ENCODE peak calls at places on chromosome 22, in six cellular contexts. A is cardiac muscle cell, G is kidney, D is pancreas, T is aorta, F is thoracic aorta. R is an unnamed sample. For H3K9me3, the result is how much of the 10 kb centered on the place peaks cover.

GRCh38 chr22:40511604-40512003 is 124.9 kb downstream of the MRTFA start:
- DNase-seq in D (peak), T (no peak), A (no peak), F (no peak), G (no peak), R (no peak)

GRCh38 chr22:36731916-36732315 is 28.4 kb upstream of the CACNG2 start:
- DNase-seq in T (no peak), G (no peak), D (no peak), A (no peak), F (no peak), R (no peak)

GRCh38 chr22:50705219-50705691 is 32.6 kb downstream of the SHANK3 start:
- DNase-seq in G (peak), D (peak), F (no peak), A (peak), T (peak), R (no peak)

GRCh38 chr22:17921871-17922821 is 102.2 kb downstream of the MICAL3 start:
- DNase-seq in T (no peak), F (no peak), A (no peak), G (no peak), D (no peak), R (no peak)

GRCh38 chr22:32661737-32662586 is 139.5 kb upstream of the TIMP3 start:
- DNase-seq in F (no peak), D (no peak), G (no peak), T (no peak), A (peak), R (no peak)

GRCh38 chr22:33397381-33397907 is 339.3 kb upstream of the SYN3 start:
- DNase-seq in F (no peak), D (no peak), G (no peak), T (no peak), A (no peak), R (no peak)

GRCh38 chr22:38353701-38354100 is 36.5 kb upstream of the CSNK1E start:
- DNase-seq in F (no peak), A (no peak), T (no peak), G (no peak), D (peak), R (no peak)

GRCh38 chr22:39493759-39494158 is 8.3 kb upstream of the MIEF1 start:
- DNase-seq in D (peak), A (peak), F (no peak), G (peak), T (no peak), R (no peak)

GRCh38 chr22:45997077-45997774 is 20.3 kb upstream of the WNT7B start:
- DNase-seq in G (peak), F (no peak), T (peak), D (peak), A (peak), R (no peak)

GRCh38 chr22:23242473-23243001 is 62.2 kb downstream of the BCR start:
- DNase-seq in A (no peak), G (no peak), T (no peak), F (no peak), D (no peak), R (no peak)

GRCh38 chr22:24758164-24758799 is 16.2 kb downstream of the PIWIL3 start:
- DNase-seq in T (peak), D (no peak), F (no peak), A (peak), G (no peak), R (peak)

GRCh38 chr22:30321461-30321860 is 5.3 kb downstream of the TBC1D10A start:
- DNase-seq in T (no peak), F (no peak), D (no peak), A (no peak), G (no peak), R (no peak)

GRCh38 chr22:47570300-47570685 is 807.8 kb downstream of the TBC1D22A start:
- DNase-seq in A (no peak), T (peak), D (no peak), F (no peak), G (no peak), R (no peak)
- H3K9me3 ChIP-seq in A (under half), T (under half), D (under half), F (under half), G (under half), R (under half)

GRCh38 chr22:49295851-49296560 is 531.7 kb downstream of the BRD1 start:
- DNase-seq in D (no peak), F (no peak), T (peak), G (no peak), A (no peak), R (no peak)

GRCh38 chr22:49297286-49297870 is 530.3 kb downstream of the BRD1 start:
- DNase-seq in F (no peak), T (peak), D (no peak), G (no peak), A (no peak), R (no peak)

GRCh38 chr22:49296561-49296960 is 531.1 kb downstream of the BRD1 start:
- DNase-seq in D (no peak), F (no peak), T (peak), G (no peak), A (no peak), R (no peak)

GRCh38 chr22:49294656-49295464 is 532.8 kb downstream of the BRD1 start:
- DNase-seq in T (peak), A (no peak), F (no peak), G (no peak), D (no peak), R (no peak)

GRCh38 chr22:49295465-49295743 is 532.3 kb downstream of the BRD1 start:
- DNase-seq in F (no peak), G (no peak), T (no peak), A (no peak), D (no peak), R (no peak)
- H3K9me3 ChIP-seq in F (under half), G (under half), T (under half), A (under half), D (under half), R (under half)

GRCh38 chr22:41976961-41977566 is 7.8 kb downstream of the SEPTIN3 start:
- DNase-seq in G (no peak), F (no peak), A (no peak), D (no peak), T (no peak), R (no peak)
- H3K9me3 ChIP-seq in G (under half), F (under half), A (under half), D (under half), T (under half), R (under half)

DNA sequence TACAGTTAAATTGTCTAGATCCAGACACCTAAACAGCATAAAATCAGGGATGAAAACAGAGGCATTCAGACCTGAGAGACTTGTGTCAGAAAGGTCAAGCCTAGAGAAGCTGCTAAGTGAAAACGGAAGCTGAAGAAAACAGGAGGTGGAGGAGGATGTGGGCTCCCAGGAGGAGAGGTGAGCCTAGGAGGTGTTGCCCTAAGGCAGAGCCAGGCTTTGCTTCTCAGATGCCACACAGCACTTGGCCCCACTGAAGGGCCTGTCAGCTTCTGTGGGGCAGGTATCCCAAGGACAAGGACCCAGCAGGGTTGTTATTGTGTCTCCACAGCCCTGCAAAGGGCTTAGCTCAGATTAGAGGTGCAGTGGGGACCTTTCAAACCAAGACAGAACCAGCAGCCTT is 14.4 kb downstream of the UFD1 start:
- DNase-seq in G (no peak), F (no peak), D (no peak), T (no peak), A (no peak), R (no peak)
- H3K9me3 ChIP-seq in G (under half), F (under half), D (under half), T (under half), A (under half), R (under half)

DNA sequence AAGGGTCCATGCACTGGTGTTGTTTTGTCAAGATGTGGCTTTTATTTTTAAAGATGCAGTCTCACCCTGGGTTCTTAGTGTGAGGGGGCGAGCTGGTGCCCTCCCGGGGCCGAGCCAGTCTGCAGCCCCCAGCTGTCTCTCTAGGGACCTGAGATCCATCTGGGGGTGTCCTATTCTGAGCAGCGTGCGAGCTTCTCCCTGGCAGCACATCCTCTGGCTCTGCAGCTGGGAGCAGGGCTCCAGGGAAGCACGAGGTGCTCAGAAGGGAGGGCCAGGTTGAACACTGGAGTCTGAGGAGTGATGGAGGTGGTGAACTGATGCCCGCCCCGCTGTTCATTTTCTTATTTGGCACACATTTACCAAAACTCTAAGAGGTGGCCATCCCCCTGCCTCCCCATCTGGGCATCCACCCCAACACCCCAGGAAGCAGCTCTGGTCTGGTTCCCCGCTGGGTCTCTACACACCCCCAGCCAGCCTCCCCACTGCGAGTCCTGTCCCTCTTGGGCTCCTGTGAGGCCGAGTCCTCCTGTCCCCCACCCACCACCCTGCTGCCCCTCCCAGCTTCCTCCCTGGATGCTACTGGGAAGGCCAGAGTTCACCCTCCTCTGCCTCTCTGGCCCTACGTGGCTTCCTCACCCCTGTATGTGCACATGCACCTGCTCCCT is 956.4 kb downstream of the BRD1 start:
- DNase-seq in F (no peak), D (peak), G (peak), T (peak), A (no peak), R (no peak)
- H3K9me3 ChIP-seq in F (under half), D (under half), G (under half), T (under half), A (under half), R (under half)

DNA sequence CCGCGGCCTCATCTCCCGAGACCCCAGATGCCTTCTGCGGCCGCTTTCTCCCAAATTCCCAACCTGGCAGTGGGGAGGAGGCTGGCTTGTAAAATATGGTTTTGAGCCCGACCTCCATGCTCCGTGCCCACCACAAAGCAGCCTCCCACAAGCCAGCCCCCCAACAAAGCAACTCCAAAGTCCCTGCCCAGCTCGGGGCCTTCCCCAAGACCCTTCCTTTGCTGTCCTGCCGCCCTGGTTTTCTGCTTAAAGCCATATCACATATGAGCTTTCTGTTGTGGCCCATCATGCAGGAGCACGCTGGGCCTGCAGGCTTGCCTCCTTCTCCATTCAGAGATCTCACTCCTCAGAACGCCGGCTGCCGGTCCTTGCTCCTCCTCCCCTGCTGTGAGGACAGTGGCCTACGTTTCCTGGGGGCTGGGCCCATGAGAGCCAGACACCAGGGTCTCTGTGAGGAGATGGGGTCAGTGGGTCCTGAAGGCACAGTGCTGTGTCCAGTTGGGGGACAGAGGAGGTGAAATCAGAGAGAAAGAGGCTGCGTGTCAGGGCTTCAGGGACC is 680.0 kb downstream of the BRD1 start:
- DNase-seq in T (no peak), G (no peak), F (no peak), D (no peak), A (no peak), R (no peak)
- H3K9me3 ChIP-seq in T (under half), G (under half), F (under half), D (under half), A (under half), R (under half)